ENCODE peak calls at places on chromosomes 1 and 21, in eight cellular contexts. S is kidney epithelial cell, E is choroid plexus epithelial cell, J is heart right ventricle, T is pancreas, W is tibial artery, O is foreskin fibroblast, H is GM12865. V is an unnamed sample.

GRCh38 chr1:17429183-17429582 is 10.3 kb downstream of the RCC2 start:
- DNase-seq in E (no peak), O (no peak), H (no peak), S (no peak), W (no peak), J (no peak), T (no peak), V (no peak)

GRCh38 chr1:65231718-65232330 is 77.5 kb upstream of the DNAJC6 start:
- DNase-seq in E (no peak), S (no peak), T (no peak), W (no peak), H (no peak), O (no peak), J (no peak), V (no peak)

GRCh38 chr1:65813956-65814355 is 21.3 kb downstream of the PDE4B start:
- DNase-seq in W (no peak), H (peak), O (peak), E (no peak), T (no peak), J (no peak), S (no peak), V (peak)

GRCh38 chr1:109959974-109960744 is 24.4 kb upstream of the AHCYL1 start:
- DNase-seq in H (no peak), J (no peak), T (no peak), O (peak), S (no peak), W (no peak), E (peak), V (peak)

GRCh38 chr1:115172270-115172669 is 83.0 kb upstream of the TSPAN2 start:
- DNase-seq in W (no peak), J (no peak), T (no peak), S (no peak), O (no peak), E (no peak), H (no peak), V (no peak)

GRCh38 chr21:40706161-40706560 is 140.8 kb downstream of the DSCAM start:
- DNase-seq in H (no peak), T (no peak), J (no peak), W (no peak), E (no peak), S (no peak), O (no peak), V (no peak)

GRCh38 chr1:248924696-248925532 is 18.9 kb downstream of the PGBD2 start:
- DNase-seq in O (peak), H (peak), W (no peak), J (no peak), T (no peak), E (peak), S (no peak), V (peak)

GRCh38 chr1:162023547-162024501 is at the start of gene OLFML2B:
- DNase-seq in J (peak), O (peak), E (peak), H (peak), W (peak), T (peak), S (peak), V (peak)

GRCh38 chr1:171441278-171441677 is 44.1 kb upstream of the PRRC2C start:
- DNase-seq in E (peak), T (no peak), S (no peak), W (no peak), J (no peak), O (peak), H (no peak), V (peak)

GRCh38 chr1:11799896-11800295 is 5.9 kb downstream of the MTHFR start:
- DNase-seq in J (no peak), H (no peak), E (no peak), W (peak), T (no peak), S (no peak), O (no peak), V (no peak)

GRCh38 chr1:151369621-151370048 is 2.9 kb downstream of the SELENBP1 start:
- DNase-seq in J (no peak), S (no peak), H (no peak), W (no peak), T (peak), E (no peak), O (no peak), V (no peak)

GRCh38 chr1:12316331-12316730 is 86.5 kb downstream of the VPS13D start:
- DNase-seq in J (no peak), E (peak), S (no peak), W (no peak), H (no peak), O (no peak), T (no peak), V (no peak)

DNA sequence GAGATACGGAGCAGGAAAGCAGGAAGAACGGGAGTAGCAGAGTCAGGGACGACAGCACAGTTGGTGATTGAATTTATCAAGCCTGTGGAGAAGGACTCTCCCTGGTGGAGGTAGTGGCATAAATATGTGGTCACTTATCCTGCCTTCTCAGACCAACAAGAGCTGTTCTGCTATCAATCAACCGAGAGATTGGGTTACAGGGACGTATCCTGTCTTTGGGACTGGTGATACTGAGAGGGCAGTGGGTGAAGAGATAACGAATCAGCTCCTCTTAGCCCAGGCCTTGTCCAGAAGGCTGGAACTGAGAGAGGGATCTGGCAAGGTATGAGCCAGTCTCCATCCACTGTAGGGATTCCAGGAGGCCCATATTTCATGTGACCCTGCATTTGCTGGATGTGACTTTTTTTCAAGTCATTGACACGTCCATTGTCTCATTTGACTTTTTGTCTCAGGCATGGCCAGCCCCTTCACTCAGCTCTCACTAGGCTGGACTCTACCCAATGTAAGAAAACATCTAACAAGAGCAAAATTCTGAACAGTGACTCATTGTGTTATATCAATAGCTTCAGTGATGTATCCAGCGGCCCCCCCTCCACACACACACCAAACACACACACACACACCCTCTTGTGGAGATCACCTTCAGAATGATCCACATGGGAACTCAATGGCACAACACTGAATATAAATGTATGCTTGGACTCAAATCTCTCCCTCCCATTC is 11.3 kb downstream of the C1orf116 start:
- DNase-seq in O (peak), S (no peak), E (no peak), T (no peak), H (no peak), W (no peak), J (no peak), V (peak)
- TF ChIP-seq CTCF in O (no peak), S (no peak), E (no peak), T (no peak), H (no peak), W (no peak), J (no peak), V (no peak)

GRCh38 chr1:204043680-204044079 is 29.2 kb upstream of the SOX13 start:
- DNase-seq in O (no peak), J (peak), E (no peak), S (no peak), T (no peak), H (no peak), W (no peak), V (no peak)
- H3K4me3 ChIP-seq in O (no peak), J (no peak), E (no peak), S (no peak), T (no peak), H (no peak), W (no peak), V (no peak)

DNA sequence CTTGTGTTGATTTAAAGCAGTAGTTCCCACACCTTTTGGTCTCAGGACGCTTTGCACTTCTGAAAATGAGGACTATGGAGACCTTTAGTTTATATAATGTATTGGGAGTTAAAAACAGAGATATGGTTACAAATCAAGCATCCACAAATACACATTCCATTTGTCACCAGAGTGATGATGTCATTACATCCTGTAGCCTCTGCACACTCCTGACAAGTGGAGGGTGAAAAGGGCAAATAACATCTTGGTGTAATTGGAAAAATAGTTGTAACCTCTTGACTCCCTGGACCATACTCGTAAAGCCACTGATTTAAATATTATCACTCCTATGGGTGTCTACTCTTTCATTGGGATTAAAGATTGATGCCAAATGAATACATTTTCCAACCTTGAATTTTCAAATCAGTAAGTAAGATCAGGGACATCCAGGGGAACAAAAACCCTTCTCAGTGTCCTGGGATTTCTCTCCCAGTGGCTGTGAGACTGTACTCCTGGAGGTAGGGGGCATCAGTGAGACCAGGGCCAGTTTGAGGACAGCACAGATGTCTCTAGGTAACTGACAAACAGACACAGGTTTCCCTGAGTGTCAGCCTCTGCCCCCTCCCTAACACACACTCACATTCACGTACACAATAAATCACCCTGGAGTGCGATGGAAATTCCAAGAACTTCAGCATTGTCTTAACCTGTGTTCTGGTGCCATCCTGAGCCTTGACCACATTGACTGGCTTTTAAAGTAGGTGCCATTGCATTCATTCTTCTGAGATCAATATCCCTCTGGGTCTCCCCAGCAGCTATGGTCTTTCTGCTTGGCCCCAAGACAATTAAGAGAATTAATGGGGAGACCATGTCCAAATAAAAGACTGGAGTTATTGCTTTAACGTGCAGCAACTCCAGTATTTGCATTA is 63.0 kb downstream of the NR5A2 start:
- DNase-seq in O (peak), S (no peak), W (no peak), E (no peak), H (peak), J (no peak), T (no peak), V (peak)
- TF ChIP-seq CTCF in O (peak), S (peak), W (no peak), E (peak), H (peak), J (peak), T (no peak), V (peak)

GRCh38 chr21:29302340-29302991 is 3.7 kb downstream of the BACH1 start:
- DNase-seq in O (peak), T (no peak), E (peak), H (peak), W (no peak), S (no peak), J (no peak), V (no peak)
- H3K4me3 ChIP-seq in O (peak), T (no peak), E (peak), H (peak), W (no peak), S (no peak), J (peak), V (peak)

GRCh38 chr1:44296067-44296466 is 59.0 kb downstream of the ERI3 start:
- DNase-seq in J (no peak), W (no peak), O (no peak), H (no peak), S (no peak), T (no peak), E (no peak), V (no peak)
- TF ChIP-seq CTCF in J (no peak), W (no peak), O (no peak), H (no peak), S (no peak), T (no peak), E (no peak), V (no peak)

GRCh38 chr1:32333251-32333963 is 2.6 kb downstream of the MARCKSL1 start:
- DNase-seq in T (no peak), E (no peak), H (peak), S (no peak), W (no peak), J (no peak), O (no peak), V (no peak)
- H3K4me3 ChIP-seq in T (no peak), E (no peak), H (peak), S (no peak), W (no peak), J (no peak), O (no peak), V (no peak)

GRCh38 chr1:177632923-177633322 is 336.9 kb downstream of the SEC16B start:
- DNase-seq in S (no peak), O (peak), W (no peak), T (no peak), J (no peak), E (peak), H (no peak), V (no peak)

GRCh38 chr1:177629526-177629925 is 340.3 kb downstream of the SEC16B start:
- DNase-seq in O (peak), E (peak), W (no peak), S (no peak), H (no peak), J (no peak), T (no peak), V (peak)

GRCh38 chr1:177627148-177627910 is 342.5 kb downstream of the SEC16B start:
- DNase-seq in H (no peak), T (no peak), E (no peak), O (no peak), J (no peak), W (no peak), S (no peak), V (no peak)

GRCh38 chr1:177631770-177632169 is 338.1 kb downstream of the SEC16B start:
- DNase-seq in S (no peak), H (no peak), J (no peak), O (peak), T (no peak), E (no peak), W (no peak), V (no peak)
- TF ChIP-seq CTCF in S (no peak), H (no peak), J (no peak), O (no peak), T (no peak), E (no peak), W (no peak), V (no peak)

GRCh38 chr21:46351476-46352155 is 27.7 kb downstream of the PCNT start:
- DNase-seq in J (no peak), W (no peak), E (no peak), O (no peak), H (no peak), S (no peak), T (no peak), V (no peak)
- H3K4me3 ChIP-seq in J (no peak), W (no peak), E (no peak), O (no peak), H (no peak), S (no peak), T (no peak), V (no peak)